ENCODE peak calls at places on chromosomes 13 and 19, in eight cellular contexts. H, R, F, K, G, J, E and W are unnamed samples.
A peak's percentile ranks its signal among the peaks of the same experiment; 100 is the strongest.

GRCh38 chr19:14565298-14565679 is 6.6 kb downstream of the NDUFB7 start:
- DNase-seq in G (no peak), H (no peak), K (no peak), E (no peak), F (no peak), J (no peak), R (no peak), W (no peak)

GRCh38 chr19:27735314-27735713 is 1477.6 kb downstream of the UQCRFS1 start:
- DNase-seq in R (peak; percentile 4), G (no peak), K (no peak), F (no peak), J (no peak), E (no peak), H (no peak), W (no peak)

GRCh38 chr13:50644081-50644871 is 199.2 kb downstream of the DLEU7 start:
- DNase-seq in R (no peak), K (no peak), E (no peak), J (no peak), H (no peak), F (no peak), G (no peak), W (no peak)

GRCh38 chr13:101700598-101700997 is 248.1 kb downstream of the ITGBL1 start:
- DNase-seq in E (no peak), K (peak; percentile 83), F (no peak), R (peak; percentile 20), H (no peak), G (no peak), J (peak; percentile 50), W (no peak)

GRCh38 chr19:46723023-46723461 is 6.1 kb upstream of the PRKD2 start:
- DNase-seq in J (no peak), E (no peak), H (no peak), G (no peak), F (no peak), K (no peak), R (no peak), W (no peak)

GRCh38 chr13:46295531-46296464 is 84.1 kb downstream of the LRRC63 start:
- DNase-seq in R (peak; percentile 46), E (peak; percentile 35), J (peak; percentile 46), K (peak; percentile 98), G (no peak), F (peak; percentile 32), H (peak; percentile 83), W (peak; percentile 52)

GRCh38 chr13:33806470-33807248 is 11.3 kb upstream of the RFC3 start:
- DNase-seq in E (no peak), R (no peak), G (no peak), H (no peak), J (no peak), F (no peak), K (no peak), W (no peak)

GRCh38 chr13:33367931-33368330 is 82.4 kb upstream of the STARD13 start:
- DNase-seq in H (no peak), E (no peak), J (no peak), R (no peak), F (no peak), K (no peak), G (no peak), W (no peak)

GRCh38 chr19:7515471-7516226 is at the start of gene ZNF358:
- DNase-seq in G (peak; percentile 70), H (peak; percentile 46), F (no peak), E (peak; percentile 82), R (peak; percentile 53), J (peak; percentile 36), K (peak; percentile 82), W (peak; percentile 69)

GRCh38 chr13:34671136-34671535 is 270.9 kb upstream of the NBEA start:
- DNase-seq in F (no peak), K (no peak), G (no peak), H (no peak), J (peak; percentile 15), R (no peak), E (peak; percentile 44), W (no peak)

GRCh38 chr13:94583926-94584325 is 12.0 kb downstream of the TGDS start:
- DNase-seq in H (no peak), G (no peak), K (peak; percentile 14), E (no peak), R (no peak), F (no peak), J (no peak), W (no peak)

GRCh38 chr19:58227964-58228583 is 640 bp upstream of the ZNF544 start:
- DNase-seq in J (no peak), H (no peak), K (no peak), G (no peak), E (no peak), F (no peak), R (no peak), W (no peak)

GRCh38 chr19:6424190-6424938 is at the start of gene KHSRP:
- DNase-seq in E (peak; percentile 44), G (peak; percentile 47), F (no peak), K (no peak), H (no peak), R (no peak), J (no peak), W (no peak)

DNA sequence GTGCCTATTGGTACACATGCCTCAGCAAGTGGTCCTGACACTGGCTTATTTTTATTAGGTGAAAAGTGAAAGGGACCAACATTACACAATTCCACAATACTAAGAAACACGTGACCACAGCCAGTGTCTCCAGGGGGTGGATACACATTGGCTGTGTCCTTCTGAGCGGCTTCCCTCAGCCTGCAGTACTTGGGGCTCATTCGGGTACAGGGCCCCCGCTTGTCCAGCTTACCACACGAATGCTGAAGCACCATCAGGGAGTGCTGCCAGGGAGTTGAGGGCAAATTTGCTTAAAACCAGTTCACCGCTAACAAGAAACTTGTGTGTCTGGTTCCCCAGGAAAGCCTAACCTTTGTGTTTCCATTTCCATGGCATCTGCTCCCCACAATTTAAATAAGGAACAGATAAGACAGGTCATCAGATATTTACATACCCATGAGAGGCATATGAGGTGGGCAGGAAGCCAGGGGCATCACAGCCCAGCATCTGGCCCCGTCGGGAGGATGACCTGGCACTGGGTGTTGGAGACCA is 23.3 kb downstream of the PBX4 start:
- DNase-seq in K (peak; percentile 73), F (no peak), E (no peak), R (peak; percentile 31), G (no peak), J (peak; percentile 6), H (peak; percentile 47), W (no peak)
- H3K27ac ChIP-seq in K (no peak overlapping the region), F (no peak overlapping the region), E (no peak overlapping the region), R (peak overlapping the region; percentile 34), G (no peak overlapping the region), J (peak overlapping the region; percentile 28), H (peak overlapping the region; percentile 42), W (no peak overlapping the region)

GRCh38 chr13:98311200-98311548 is 134.1 kb upstream of the RNF113B start:
- DNase-seq in H (no peak), F (no peak), J (no peak), E (no peak), G (no peak), R (no peak), K (no peak), W (no peak)

GRCh38 chr13:98310485-98311199 is 133.6 kb upstream of the RNF113B start:
- DNase-seq in H (no peak), G (no peak), K (no peak), F (no peak), J (no peak), E (no peak), R (no peak), W (no peak)

GRCh38 chr13:98307744-98308524 is 130.9 kb upstream of the RNF113B start:
- DNase-seq in R (no peak), J (no peak), E (no peak), H (peak; percentile 88), K (peak; percentile 82), G (no peak), F (no peak), W (peak; percentile 41)

GRCh38 chr13:98308525-98308911 is 131.4 kb upstream of the RNF113B start:
- DNase-seq in F (no peak), J (no peak), H (no peak), R (no peak), E (no peak), G (no peak), K (no peak), W (no peak)

GRCh38 chr13:98309569-98310335 is 132.7 kb upstream of the RNF113B start:
- DNase-seq in F (no peak), K (no peak), J (no peak), E (no peak), R (no peak), H (no peak), G (no peak), W (no peak)
- H3K27ac ChIP-seq in F (no peak overlapping the region), K (no peak overlapping the region), J (no peak overlapping the region), E (no peak overlapping the region), R (no peak overlapping the region), H (peak overlapping the region; percentile 25), G (no peak overlapping the region), W (no peak overlapping the region)

GRCh38 chr19:10243606-10244005 is 8.4 kb upstream of the MRPL4 start:
- DNase-seq in K (no peak), R (no peak), F (no peak), J (no peak), H (no peak), G (no peak), E (no peak), W (no peak)
- H3K27ac ChIP-seq in K (no peak overlapping the region), R (no peak overlapping the region), F (no peak overlapping the region), J (no peak overlapping the region), H (no peak overlapping the region), G (no peak overlapping the region), E (no peak overlapping the region), W (no peak overlapping the region)

DNA sequence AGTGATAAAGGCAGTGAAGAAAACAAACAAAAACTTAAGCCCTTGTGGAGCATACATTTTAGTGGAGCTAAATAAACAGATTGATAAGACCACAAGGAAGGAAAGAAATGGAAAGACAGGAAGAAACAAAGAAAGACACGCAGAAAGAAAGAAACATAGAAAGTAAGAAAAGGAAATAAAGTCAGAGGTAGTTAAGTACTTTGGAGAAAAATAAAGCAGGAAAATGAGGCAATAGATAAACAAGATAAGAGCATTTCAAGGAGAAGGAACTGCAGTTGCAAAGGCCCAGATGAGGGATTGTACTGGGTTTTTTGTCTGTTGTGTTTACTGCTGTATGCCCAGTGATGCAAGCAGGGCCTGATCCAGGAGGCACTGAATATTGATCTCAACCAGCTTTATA is 1.0 kb downstream of the NFKBIB start:
- DNase-seq in F (no peak), J (no peak), G (no peak), R (no peak), E (no peak), K (no peak), H (no peak), W (no peak)
- H3K27ac ChIP-seq in F (peak overlapping the region; percentile 94), J (peak overlapping the region; percentile 90), G (no peak overlapping the region), R (peak overlapping the region; percentile 92), E (no peak overlapping the region), K (no peak overlapping the region), H (no peak overlapping the region), W (peak overlapping the region; percentile 93)

GRCh38 chr13:62305758-62306157 is 890.1 kb upstream of the PCDH20 start:
- DNase-seq in F (no peak), E (no peak), R (no peak), K (peak; percentile 3), J (no peak), H (no peak), G (no peak), W (no peak)
- H3K27ac ChIP-seq in F (no peak overlapping the region), E (no peak overlapping the region), R (no peak overlapping the region), K (no peak overlapping the region), J (no peak overlapping the region), H (no peak overlapping the region), G (no peak overlapping the region), W (no peak overlapping the region)

GRCh38 chr13:40447857-40448256 is 218.6 kb downstream of the FOXO1 start:
- DNase-seq in F (no peak), H (no peak), R (no peak), J (no peak), K (no peak), E (no peak), G (no peak), W (no peak)
- H3K27ac ChIP-seq in F (no peak overlapping the region), H (no peak overlapping the region), R (no peak overlapping the region), J (no peak overlapping the region), K (no peak overlapping the region), E (no peak overlapping the region), G (no peak overlapping the region), W (no peak overlapping the region)